ENCODE peak calls at places on chromosomes 1 and 21, in ten cellular contexts. Z, A, M, D, L, V, S, E, B and U are unnamed samples.

GRCh38 chr1:245673920-245674414 is 519.2 kb downstream of the KIF26B start:
- DNase-seq in Z (no peak), A (no peak), M (no peak), D (no peak), L (no peak), V (no peak), S (no peak), E (peak; percentile 22), B (peak; percentile 15), U (no peak)

GRCh38 chr1:75203415-75204277 is 69.5 kb downstream of the LHX8 start:
- DNase-seq in Z (no peak), A (no peak), M (peak; percentile 18), D (no peak), L (no peak), V (no peak), S (no peak), E (peak; percentile 58), B (peak; percentile 64), U (no peak)

GRCh38 chr1:92484472-92485373 is 2.0 kb downstream of the GFI1 start:
- DNase-seq in Z (peak; percentile 32), A (peak; percentile 52), M (no peak), D (no peak), L (no peak), V (no peak), S (peak; percentile 69), E (peak; percentile 39), B (peak; percentile 77), U (peak; percentile 66)

GRCh38 chr1:150320667-150320978 is 710 bp upstream of the PRPF3 start:
- DNase-seq in Z (no peak), A (no peak), M (no peak), D (no peak), L (no peak), V (no peak), S (no peak), E (peak; percentile 3), B (no peak), U (no peak)

GRCh38 chr1:234737915-234738314 is 127.9 kb upstream of the IRF2BP2 start:
- DNase-seq in Z (no peak), A (no peak), M (no peak), D (no peak), L (no peak), V (no peak), S (no peak), E (no peak), B (no peak), U (no peak)

GRCh38 chr1:113788802-113789201 is 23.5 kb downstream of the RSBN1 start:
- DNase-seq in Z (no peak), A (no peak), M (no peak), D (no peak), L (no peak), V (no peak), S (no peak), E (no peak), B (no peak), U (no peak)

GRCh38 chr1:8660455-8660854 is 157.0 kb downstream of the RERE start:
- DNase-seq in Z (no peak), A (no peak), M (no peak), D (peak; percentile 56), L (peak; percentile 39), V (peak; percentile 34), S (no peak), E (peak; percentile 90), B (no peak), U (no peak)

GRCh38 chr21:17550671-17551308 is 37.9 kb downstream of the CXADR start:
- DNase-seq in Z (no peak), A (no peak), M (no peak), D (no peak), L (no peak), V (no peak), S (no peak), E (no peak), B (no peak), U (no peak)

GRCh38 chr1:201022824-201023516 is 544 bp downstream of the KIF21B start:
- DNase-seq in Z (no peak), A (peak; percentile 30), M (no peak), D (no peak), L (no peak), V (no peak), S (peak; percentile 42), E (no peak), B (peak; percentile 58), U (no peak)

GRCh38 chr1:162535501-162535900 is 26.0 kb upstream of the UAP1 start:
- DNase-seq in Z (no peak), A (no peak), M (no peak), D (no peak), L (no peak), V (no peak), S (no peak), E (no peak), B (no peak), U (no peak)

DNA sequence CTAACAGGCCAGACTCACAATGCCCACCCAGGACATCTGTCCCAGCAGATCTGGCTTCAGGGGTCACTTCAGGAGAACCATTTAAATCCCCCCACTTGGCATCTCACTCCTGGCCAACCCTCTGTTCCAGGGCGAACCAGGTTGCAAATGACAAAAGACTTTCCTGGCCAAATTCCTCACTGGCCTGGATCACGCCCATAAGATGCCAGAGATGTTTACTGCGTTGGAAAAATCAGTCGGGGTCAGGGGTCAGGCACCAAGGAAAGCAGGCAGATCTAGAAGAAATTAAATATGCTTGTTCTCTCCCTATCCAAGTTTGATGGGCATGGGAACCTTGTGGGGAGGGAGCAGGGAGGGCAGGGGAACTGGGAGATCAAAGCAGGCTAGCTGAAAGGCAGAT is 14.6 kb upstream of the AGTRAP start:
- DNase-seq in Z (no peak), A (no peak), M (no peak), D (no peak), L (no peak), V (no peak), S (no peak), E (no peak), B (no peak), U (no peak)
- H3K27ac ChIP-seq in Z (no peak overlapping the region), A (no peak overlapping the region), M (no peak overlapping the region), D (no peak overlapping the region), L (no peak overlapping the region), V (no peak overlapping the region), S (no peak overlapping the region), E (no peak overlapping the region), B (no peak overlapping the region), U (no peak overlapping the region)

DNA sequence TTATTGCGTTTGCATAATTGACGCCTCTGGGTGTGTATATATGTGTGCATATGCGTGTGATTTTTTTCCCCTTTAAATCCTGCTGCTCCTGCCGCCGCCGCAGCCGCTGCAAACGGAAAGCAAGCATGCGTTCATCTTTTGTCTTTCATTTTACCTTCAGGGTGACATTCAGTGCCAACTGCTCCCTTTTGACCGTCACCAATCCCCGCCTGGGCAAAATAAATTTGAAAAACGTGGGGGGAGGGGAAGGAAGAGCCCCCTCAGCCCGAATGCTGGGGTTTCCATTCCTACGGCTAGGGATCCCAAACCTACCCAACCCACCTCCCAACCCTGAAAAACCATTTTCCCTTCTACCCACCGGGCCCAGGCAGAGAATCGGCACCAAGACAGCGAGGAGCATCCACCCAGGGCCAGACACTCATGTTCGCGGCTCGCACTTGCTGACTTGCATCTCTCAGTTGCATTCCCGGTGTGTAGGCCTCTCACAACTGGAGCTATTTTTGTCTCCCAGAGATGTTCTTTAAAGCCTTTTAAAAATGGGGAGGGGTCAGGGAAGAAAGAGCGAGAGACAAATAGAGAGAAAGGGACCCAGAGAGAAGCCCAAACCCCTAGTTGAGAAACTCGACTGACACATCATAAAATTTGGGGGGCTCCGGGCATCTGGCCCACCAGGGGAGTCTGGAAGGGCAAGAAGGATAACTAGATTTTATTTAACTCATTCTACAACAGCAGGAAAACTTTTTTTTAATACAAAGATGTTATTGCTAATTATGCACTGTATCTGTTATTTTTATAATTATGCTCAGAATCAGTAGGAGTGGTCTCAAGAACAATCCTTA is 367.1 kb upstream of the ESRRG start:
- DNase-seq in Z (no peak), A (no peak), M (no peak), D (no peak), L (peak; percentile 6), V (no peak), S (no peak), E (peak; percentile 18), B (peak; percentile 54), U (no peak)
- H3K27ac ChIP-seq in Z (no peak overlapping the region), A (no peak overlapping the region), M (no peak overlapping the region), D (no peak overlapping the region), L (peak overlapping the region; percentile 93), V (no peak overlapping the region), S (peak overlapping the region; percentile 59), E (peak overlapping the region; percentile 97), B (peak overlapping the region; percentile 42), U (no peak overlapping the region)

DNA sequence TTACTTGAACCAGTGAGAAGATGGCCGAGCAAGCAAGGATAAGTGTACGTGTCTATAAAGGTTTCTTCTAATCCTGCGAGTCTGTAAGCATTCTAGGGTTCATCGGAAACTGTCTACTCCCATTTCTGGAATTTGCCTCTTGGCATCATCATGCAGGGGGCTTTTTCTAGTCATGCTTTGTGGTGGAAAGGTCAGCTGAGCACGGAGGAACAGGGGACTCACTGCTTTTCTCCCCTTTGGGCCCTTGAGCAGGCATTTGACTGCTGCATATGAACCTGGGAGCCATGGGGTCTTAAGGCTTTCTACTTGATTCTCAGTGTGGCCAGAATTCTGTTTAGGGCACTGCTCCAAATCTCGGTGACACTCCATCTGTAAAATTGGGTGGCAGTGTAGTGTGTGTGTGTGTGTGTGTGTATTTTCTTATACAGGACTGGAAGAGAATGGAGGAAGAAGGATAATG is 162.1 kb downstream of the PBX1 start:
- DNase-seq in Z (no peak), A (no peak), M (no peak), D (no peak), L (no peak), V (no peak), S (no peak), E (no peak), B (no peak), U (no peak)
- H3K27ac ChIP-seq in Z (no peak overlapping the region), A (no peak overlapping the region), M (no peak overlapping the region), D (peak overlapping the region; percentile 68), L (peak overlapping the region; percentile 8), V (no peak overlapping the region), S (no peak overlapping the region), E (peak overlapping the region; percentile 39), B (peak overlapping the region; percentile 74), U (no peak overlapping the region)

GRCh38 chr1:53934170-53934765 is 11.2 kb downstream of the IFT25 start:
- DNase-seq in Z (no peak), A (no peak), M (no peak), D (no peak), L (no peak), V (no peak), S (no peak), E (no peak), B (no peak), U (no peak)

GRCh38 chr1:53927376-53927881 is 18.1 kb downstream of the IFT25 start:
- DNase-seq in Z (no peak), A (no peak), M (no peak), D (no peak), L (no peak), V (no peak), S (no peak), E (no peak), B (no peak), U (no peak)

GRCh38 chr1:53930932-53931331 is 14.6 kb downstream of the IFT25 start:
- DNase-seq in Z (no peak), A (no peak), M (no peak), D (no peak), L (no peak), V (no peak), S (no peak), E (no peak), B (no peak), U (no peak)

GRCh38 chr1:53929349-53929945 is 16.1 kb downstream of the IFT25 start:
- DNase-seq in Z (no peak), A (no peak), M (no peak), D (no peak), L (no peak), V (no peak), S (no peak), E (no peak), B (no peak), U (no peak)

GRCh38 chr1:53931523-53931922 is 14.0 kb downstream of the IFT25 start:
- DNase-seq in Z (no peak), A (no peak), M (no peak), D (no peak), L (no peak), V (no peak), S (no peak), E (no peak), B (no peak), U (no peak)
- H3K27ac ChIP-seq in Z (no peak overlapping the region), A (no peak overlapping the region), M (no peak overlapping the region), D (no peak overlapping the region), L (no peak overlapping the region), V (no peak overlapping the region), S (no peak overlapping the region), E (no peak overlapping the region), B (no peak overlapping the region), U (no peak overlapping the region)